ENCODE peak calls at places on chromosome 1, in nine cellular contexts. W, H, V, K, X, Q, I, M and Y are unnamed samples.

GRCh38 chr1:169604781-169605560 is 18.7 kb upstream of the F5 start:
- DNase-seq in W (no peak), X (peak), Q (no peak), V (peak), K (no peak), I (peak), M (no peak), H (peak), Y (peak)

GRCh38 chr1:100377590-100378361 is 25.5 kb downstream of the CDC14A start:
- DNase-seq in W (no peak), K (no peak), I (no peak), V (no peak), M (no peak), X (no peak), Q (no peak), H (no peak), Y (no peak)

GRCh38 chr1:77234943-77235342 is 15.7 kb upstream of the PIGK start:
- DNase-seq in Q (no peak), W (no peak), X (no peak), V (no peak), K (no peak), H (no peak), M (no peak), I (no peak), Y (no peak)

GRCh38 chr1:230109871-230110667 is 43.0 kb downstream of the GALNT2 start:
- DNase-seq in H (peak), M (peak), W (peak), I (no peak), K (no peak), V (peak), Q (no peak), X (peak), Y (peak)

GRCh38 chr1:185567006-185567405 is 167.2 kb upstream of the HMCN1 start:
- DNase-seq in I (no peak), Q (no peak), V (peak), H (no peak), W (peak), M (no peak), K (peak), X (peak), Y (peak)

GRCh38 chr1:168598963-168599362 is 22.6 kb downstream of the XCL1 start:
- DNase-seq in M (no peak), I (no peak), W (no peak), X (no peak), V (no peak), Q (no peak), K (peak), H (no peak), Y (no peak)

GRCh38 chr1:114700026-114700600 is 4.8 kb upstream of the AMPD1 start:
- DNase-seq in Q (no peak), X (no peak), V (no peak), I (no peak), H (no peak), M (no peak), W (no peak), K (peak), Y (no peak)

GRCh38 chr1:38609166-38609880 is 250.2 kb downstream of the RRAGC start:
- DNase-seq in Q (no peak), I (no peak), H (no peak), X (no peak), V (no peak), W (no peak), K (no peak), M (no peak), Y (no peak)

GRCh38 chr1:206770531-206771352 is at the start of gene IL19:
- DNase-seq in K (no peak), X (no peak), M (no peak), V (no peak), H (no peak), Q (no peak), W (no peak), I (no peak), Y (no peak)

GRCh38 chr1:205532026-205532891 is 27.8 kb downstream of the CDK18 start:
- DNase-seq in K (no peak), H (no peak), V (no peak), W (no peak), M (no peak), Q (no peak), X (no peak), I (no peak), Y (no peak)